ENCODE peak calls at places on chromosomes 13 and 19, in seven cellular contexts. O is heart left ventricle; K is NT2/D1; X is mesenchymal stem cell; F is thyroid gland; V is heart right ventricle; S is effector memory CD4-positive, alpha-beta T cell. I is an unnamed sample. For H3K4me1, the result is how much of the 10 kb centered on the place peaks cover.

GRCh38 chr13:21528616-21529015 is 69.5 kb upstream of the ZDHHC20 start:
- DNase-seq in O (no peak), K (no peak), X (peak), F (no peak), V (no peak), S (no peak), I (no peak)

GRCh38 chr13:112965103-112965502 is 3.9 kb upstream of the MCF2L start:
- DNase-seq in O (peak), K (no peak), X (no peak), F (no peak), V (peak), S (no peak), I (peak)

GRCh38 chr13:39900106-39900750 is 244.8 kb downstream of the COG6 start:
- DNase-seq in O (no peak), K (no peak), X (no peak), F (no peak), V (no peak), S (no peak), I (no peak)

GRCh38 chr19:50046649-50047503 is 21.1 kb downstream of the ZNF473 start:
- DNase-seq in O (peak), K (peak), X (no peak), F (peak), V (peak), S (peak), I (no peak)

GRCh38 chr19:38012944-38013343 is 105.9 kb downstream of the SIPA1L3 start:
- DNase-seq in O (no peak), K (no peak), X (no peak), F (no peak), V (no peak), S (no peak), I (no peak)

GRCh38 chr13:73058741-73059459 is at the start of gene KLF5:
- DNase-seq in O (peak), K (peak), X (peak), F (peak), V (peak), S (peak), I (peak)

GRCh38 chr19:39677931-39678889 is 22.5 kb downstream of the LGALS16 start:
- DNase-seq in O (no peak), K (no peak), X (no peak), F (peak), V (no peak), S (no peak), I (no peak)

GRCh38 chr13:100694722-100695644 is 20.4 kb upstream of the TMTC4 start:
- DNase-seq in O (peak), K (peak), X (peak), F (peak), V (no peak), S (no peak), I (peak)

GRCh38 chr13:40585911-40586471 is 80.5 kb downstream of the FOXO1 start:
- DNase-seq in O (no peak), K (no peak), X (no peak), F (no peak), V (no peak), S (no peak), I (no peak)

GRCh38 chr19:48171584-48172170 is 1.2 kb downstream of the ZSWIM9 start:
- DNase-seq in O (no peak), K (no peak), X (no peak), F (no peak), V (no peak), S (no peak), I (no peak)

GRCh38 chr19:35142531-35143230 is 374 bp upstream of the FXYD7 start:
- DNase-seq in O (no peak), K (no peak), X (peak), F (no peak), V (no peak), S (peak), I (no peak)

GRCh38 chr13:62910541-62910940 is 1494.9 kb upstream of the PCDH20 start:
- DNase-seq in O (no peak), K (no peak), X (no peak), F (no peak), V (no peak), S (no peak), I (no peak)

GRCh38 chr13:109918179-109918651 is 131.8 kb upstream of the IRS2 start:
- DNase-seq in O (no peak), K (no peak), X (peak), F (no peak), V (no peak), S (no peak), I (no peak)

GRCh38 chr19:58097783-58098681 is at the start of gene ZSCAN18:
- DNase-seq in O (peak), K (peak), X (peak), F (peak), V (peak), S (peak), I (peak)

GRCh38 chr13:81031996-81032395 is 691.1 kb upstream of the SPRY2 start:
- DNase-seq in O (no peak), K (no peak), X (peak), F (no peak), V (no peak), S (no peak), I (no peak)

GRCh38 chr13:51776179-51776578 is 27.8 kb downstream of the DHRS12 start:
- DNase-seq in O (no peak), K (no peak), X (no peak), F (no peak), V (no peak), S (no peak), I (no peak)

GRCh38 chr13:49371943-49372636 is 71.8 kb downstream of the CAB39L start:
- DNase-seq in O (no peak), K (no peak), X (no peak), F (no peak), V (no peak), S (no peak), I (no peak)

GRCh38 chr13:38759390-38759789 is 72.5 kb downstream of the FREM2 start:
- DNase-seq in O (no peak), K (no peak), X (no peak), F (no peak), V (no peak), S (no peak), I (no peak)

GRCh38 chr19:31969110-31969509 is 376.3 kb upstream of the ZNF507 start:
- DNase-seq in O (no peak), K (no peak), X (no peak), F (no peak), V (no peak), S (no peak), I (no peak)

GRCh38 chr13:112859817-112860190 is 109.2 kb upstream of the MCF2L start:
- DNase-seq in O (peak), K (no peak), X (peak), F (peak), V (no peak), S (no peak), I (no peak)

GRCh38 chr13:94641432-94641941 is 39.8 kb downstream of the GPR180 start:
- DNase-seq in O (no peak), K (no peak), X (peak), F (no peak), V (no peak), S (no peak), I (no peak)

GRCh38 chr19:51712461-51713081 is 11.2 kb downstream of the HAS1 start:
- DNase-seq in O (no peak), K (no peak), X (no peak), F (peak), V (no peak), S (no peak), I (no peak)

GRCh38 chr13:97574926-97575325 is 141.0 kb downstream of the RAP2A start:
- DNase-seq in O (no peak), K (no peak), X (peak), F (no peak), V (peak), S (no peak), I (no peak)

GRCh38 chr19:6712231-6712630 is 8.2 kb downstream of the C3 start:
- DNase-seq in O (no peak), K (no peak), X (no peak), F (no peak), V (no peak), S (no peak), I (peak)

GRCh38 chr13:72864142-72865035 is 82.5 kb downstream of the PIBF1 start:
- DNase-seq in O (no peak), K (no peak), X (peak), F (no peak), V (no peak), S (no peak), I (no peak)

GRCh38 chr19:36939153-36939552 is 23.0 kb downstream of the ZNF568 start:
- DNase-seq in O (no peak), K (no peak), X (no peak), F (no peak), V (no peak), S (no peak), I (no peak)

GRCh38 chr13:48994731-48995130 is 19.0 kb downstream of the FNDC3A start:
- DNase-seq in O (no peak), K (no peak), X (peak), F (no peak), V (no peak), S (no peak), I (no peak)

GRCh38 chr19:41111296-41111695 is 2.9 kb upstream of the CYP2F1 start:
- DNase-seq in O (no peak), K (no peak), X (no peak), F (no peak), V (no peak), S (no peak), I (no peak)

GRCh38 chr19:52398091-52398461 is 427 bp downstream of the ZNF528 start:
- DNase-seq in O (no peak), K (peak), X (no peak), F (peak), V (peak), S (no peak), I (no peak)

GRCh38 chr19:55654323-55654832 is 457 bp upstream of the U2AF2 start:
- DNase-seq in O (peak), K (peak), X (peak), F (peak), V (peak), S (peak), I (peak)

GRCh38 chr19:19517235-19517619 is 1.2 kb downstream of the NDUFA13 start:
- DNase-seq in O (no peak), K (no peak), X (no peak), F (no peak), V (no peak), S (no peak), I (no peak)

GRCh38 chr13:93413972-93414717 is 187.5 kb downstream of the GPC6 start:
- DNase-seq in O (no peak), K (peak), X (no peak), F (no peak), V (no peak), S (no peak), I (no peak)

GRCh38 chr13:31742102-31742695 is 2.9 kb downstream of the RXFP2 start:
- DNase-seq in O (peak), K (peak), X (peak), F (peak), V (peak), S (peak), I (peak)

DNA sequence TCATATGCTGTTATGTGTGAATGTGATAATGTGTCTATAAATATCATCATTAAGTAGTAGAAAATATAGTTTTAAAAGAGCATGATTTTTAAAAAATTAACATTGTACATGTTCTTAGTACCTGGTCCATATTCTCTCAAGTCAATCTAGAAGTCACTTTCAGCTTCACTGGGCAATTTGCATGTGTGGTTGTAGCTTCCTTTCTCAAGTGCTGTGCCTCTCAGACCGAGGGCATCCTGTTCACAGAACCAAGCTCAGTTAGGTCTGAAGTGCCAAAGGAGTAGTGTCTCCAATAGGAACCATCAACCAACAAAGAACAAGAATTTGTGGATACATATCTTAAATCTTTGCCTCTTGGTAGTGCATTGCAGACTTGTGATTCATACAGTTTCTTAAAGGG is 541.8 kb upstream of the SLC10A2 start:
- DNase-seq in O (no peak), K (no peak), X (no peak), F (no peak), V (no peak), S (no peak), I (no peak)
- H3K4me1 ChIP-seq in O (under half), K (under half), X (under half), F (under half), V (under half), S (under half), I (under half)

DNA sequence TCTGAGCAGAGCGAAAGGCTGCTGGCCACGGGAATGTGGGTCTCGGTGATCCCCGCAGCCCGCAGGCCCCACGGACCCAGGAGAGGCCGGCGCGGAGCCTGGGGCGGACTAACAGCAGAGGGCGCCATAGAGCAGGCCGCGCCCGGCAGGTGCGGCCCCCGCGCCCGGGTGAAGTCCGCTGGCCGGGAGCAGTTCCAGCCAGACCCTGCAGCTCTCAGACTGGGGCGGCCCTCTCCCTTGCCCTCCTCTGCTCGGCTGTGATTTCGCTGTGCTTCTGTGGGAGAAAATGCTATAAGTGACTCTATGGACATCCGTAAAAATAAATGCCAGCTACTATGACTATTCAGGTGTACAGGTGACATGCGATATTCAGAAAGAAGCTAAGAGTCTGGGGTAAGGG is 37.7 kb downstream of the GSX1 start:
- DNase-seq in O (peak), K (no peak), X (peak), F (peak), V (peak), S (peak), I (peak)
- H3K4me3 ChIP-seq in O (no peak), K (no peak), X (peak), F (no peak), V (no peak), S (no peak), I (no peak)

GRCh38 chr13:114026128-114026880 is 52.4 kb upstream of the C13orf46 start:
- DNase-seq in O (peak), K (no peak), X (no peak), F (no peak), V (no peak), S (no peak), I (peak)
- H3K4me1 ChIP-seq in O (under half), K (under half), X (half or more), F (under half), V (under half), S (under half), I (under half)

DNA sequence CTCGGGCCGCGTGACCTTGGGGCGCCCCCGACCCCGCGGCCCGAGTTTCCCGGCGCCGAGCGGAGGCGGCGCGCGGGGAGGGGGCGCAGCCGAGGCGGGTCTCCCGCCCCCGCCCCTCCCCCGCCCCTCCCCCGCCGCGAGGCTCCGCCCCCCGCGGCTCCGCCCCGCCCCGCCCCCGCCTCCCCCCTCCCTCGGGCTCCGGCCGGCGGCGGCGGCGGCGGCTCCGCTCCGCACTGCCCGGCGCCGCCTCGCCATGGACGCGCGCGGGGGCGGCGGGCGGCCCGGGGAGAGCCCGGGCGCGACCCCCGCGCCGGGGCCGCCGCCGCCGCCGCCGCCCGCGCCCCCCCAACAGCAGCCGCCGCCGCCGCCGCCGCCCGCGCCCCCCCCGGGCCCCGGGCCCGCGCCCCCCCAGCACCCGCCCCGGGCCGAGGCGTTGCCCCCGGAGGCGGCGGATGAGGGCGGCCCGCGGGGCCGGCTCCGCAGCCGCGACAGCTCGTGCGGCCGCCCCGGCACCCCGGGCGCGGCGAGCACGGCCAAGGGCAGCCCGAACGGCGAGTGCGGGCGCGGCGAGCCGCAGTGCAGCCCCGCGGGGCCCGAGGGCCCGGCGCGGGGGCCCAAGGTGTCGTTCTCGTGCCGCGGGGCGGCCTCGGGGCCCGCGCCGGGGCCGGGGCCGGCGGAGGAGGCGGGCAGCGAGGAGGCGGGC is at the start of gene HCN2:
- DNase-seq in O (no peak), K (no peak), X (no peak), F (no peak), V (no peak), S (no peak), I (no peak)
- H3K4me3 ChIP-seq in O (peak), K (peak), X (no peak), F (no peak), V (no peak), S (peak), I (no peak)

DNA sequence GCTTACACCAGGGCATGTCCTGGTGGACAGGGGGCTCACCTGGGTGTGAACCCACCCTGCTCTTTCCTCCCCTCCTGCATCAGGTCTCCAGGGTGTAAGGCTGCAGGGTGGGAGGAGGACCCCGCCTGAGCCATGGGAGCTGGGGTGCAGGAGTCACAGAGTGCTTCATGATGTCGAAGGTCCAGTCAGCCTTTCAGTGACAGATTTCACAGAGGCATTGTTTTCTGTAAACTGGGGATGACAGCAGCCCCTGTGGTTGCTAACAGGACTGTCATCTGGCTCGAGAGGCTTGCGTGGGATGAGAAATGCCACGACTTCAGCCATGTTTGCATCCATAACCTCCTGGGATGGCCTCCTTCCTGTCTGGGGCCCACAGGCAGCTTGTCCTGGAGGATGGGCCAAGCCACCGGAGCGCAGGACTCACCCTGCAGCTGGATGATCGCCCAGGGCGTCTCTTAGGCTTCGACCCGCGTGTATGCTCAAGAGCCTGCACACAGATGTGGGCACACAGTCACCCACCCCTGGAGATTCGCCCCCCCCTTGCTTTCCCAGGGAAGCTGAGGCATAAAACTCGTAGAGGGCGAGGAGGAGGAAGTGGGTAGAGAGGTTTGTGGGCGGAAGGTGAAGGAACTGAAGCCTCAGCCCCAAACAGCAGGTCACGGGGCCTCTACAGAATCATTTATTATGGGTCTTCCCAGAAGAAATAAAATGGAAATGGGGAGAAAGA is 4.9 kb downstream of the NANOS3 start:
- DNase-seq in O (peak), K (no peak), X (peak), F (peak), V (no peak), S (peak), I (no peak)
- H3K4me1 ChIP-seq in O (under half), K (under half), X (under half), F (under half), V (under half), S (under half), I (under half)

GRCh38 chr13:78061806-78062205 is 143.2 kb upstream of the EDNRB start:
- DNase-seq in O (no peak), K (no peak), X (no peak), F (no peak), V (no peak), S (no peak), I (peak)

DNA sequence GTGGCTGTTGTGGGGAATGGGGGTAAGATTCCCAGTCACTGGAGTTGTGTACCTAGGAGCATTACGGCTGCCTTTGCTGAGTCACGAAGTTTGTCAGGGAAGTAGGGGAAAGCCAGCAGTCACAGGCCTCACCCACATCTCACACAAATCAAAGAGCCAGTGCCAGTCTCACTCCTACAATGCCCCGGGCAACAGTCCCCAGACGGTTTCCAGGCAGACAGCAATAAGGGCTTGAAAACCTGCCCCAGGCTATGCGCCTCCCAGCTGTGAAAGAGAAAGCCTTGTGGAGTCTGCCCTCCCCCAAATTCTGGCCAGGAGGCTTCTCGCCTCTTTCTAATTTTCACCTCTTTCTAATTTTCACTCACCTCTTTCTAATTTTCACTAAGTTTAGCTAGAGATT is 142.3 kb upstream of the EDNRB start:
- DNase-seq in O (no peak), K (no peak), X (no peak), F (no peak), V (no peak), S (no peak), I (no peak)
- H3K4me3 ChIP-seq in O (no peak), K (no peak), X (no peak), F (no peak), V (no peak), S (no peak), I (no peak)

DNA sequence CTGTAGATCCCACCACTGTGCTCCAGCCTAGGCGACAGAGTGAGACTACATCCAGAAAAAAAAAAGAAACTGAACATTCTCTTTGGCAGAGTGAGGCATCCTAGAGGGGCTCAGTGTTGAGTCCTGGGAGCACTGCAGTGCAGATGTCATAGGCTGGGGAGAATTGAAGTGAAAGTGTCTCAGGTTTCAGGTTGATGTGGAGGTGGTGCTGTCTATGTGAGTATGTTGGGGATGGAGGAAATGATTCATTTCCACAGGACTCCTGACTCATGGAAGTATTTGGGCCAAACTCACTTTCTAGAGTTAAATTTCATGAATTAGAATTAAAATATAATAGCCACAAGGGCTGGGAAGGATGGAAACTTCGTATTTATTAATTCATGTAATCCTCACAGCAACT is 134.4 kb upstream of the TSC22D1 start:
- DNase-seq in O (no peak), K (no peak), X (peak), F (no peak), V (no peak), S (no peak), I (no peak)
- H3K4me1 ChIP-seq in O (under half), K (under half), X (under half), F (under half), V (under half), S (under half), I (under half)

I was measured in left lung.